ENCODE peak calls at places on chromosomes 6 and 20, in four cellular contexts. B, U, R and W are unnamed samples.

GRCh38 chr20:14093652-14094051 is 98.3 kb downstream of the MACROD2 start:
- DNase-seq in B (no peak), U (no peak), R (no peak), W (no peak)

GRCh38 chr20:24318569-24319352 is 150.7 kb upstream of the SYNDIG1 start:
- DNase-seq in B (no peak), U (no peak), R (no peak), W (no peak)

GRCh38 chr20:63534427-63534830 is 2.7 kb downstream of the PTK6 start:
- DNase-seq in B (no peak), U (no peak), R (no peak), W (no peak)

GRCh38 chr20:17613328-17614175 is 43.7 kb downstream of the DSTN start:
- DNase-seq in B (no peak), U (no peak), R (no peak), W (no peak)

GRCh38 chr6:87494761-87495422 is 22.1 kb downstream of the SLC35A1 start:
- DNase-seq in B (no peak), U (no peak), R (no peak), W (no peak)

GRCh38 chr6:130381459-130382380 is 15.9 kb downstream of the TMEM200A start:
- DNase-seq in B (peak), U (no peak), R (no peak), W (peak)

GRCh38 chr6:163748036-163748435 is 333.5 kb downstream of the QKI start:
- DNase-seq in B (no peak), U (no peak), R (no peak), W (no peak)

GRCh38 chr20:43914286-43914685 is 366 bp upstream of the TOX2 start:
- DNase-seq in B (no peak), U (no peak), R (no peak), W (peak)

GRCh38 chr20:56626367-56627121 is 2.6 kb upstream of the TFAP2C start:
- DNase-seq in B (no peak), U (peak), R (no peak), W (no peak)

DNA sequence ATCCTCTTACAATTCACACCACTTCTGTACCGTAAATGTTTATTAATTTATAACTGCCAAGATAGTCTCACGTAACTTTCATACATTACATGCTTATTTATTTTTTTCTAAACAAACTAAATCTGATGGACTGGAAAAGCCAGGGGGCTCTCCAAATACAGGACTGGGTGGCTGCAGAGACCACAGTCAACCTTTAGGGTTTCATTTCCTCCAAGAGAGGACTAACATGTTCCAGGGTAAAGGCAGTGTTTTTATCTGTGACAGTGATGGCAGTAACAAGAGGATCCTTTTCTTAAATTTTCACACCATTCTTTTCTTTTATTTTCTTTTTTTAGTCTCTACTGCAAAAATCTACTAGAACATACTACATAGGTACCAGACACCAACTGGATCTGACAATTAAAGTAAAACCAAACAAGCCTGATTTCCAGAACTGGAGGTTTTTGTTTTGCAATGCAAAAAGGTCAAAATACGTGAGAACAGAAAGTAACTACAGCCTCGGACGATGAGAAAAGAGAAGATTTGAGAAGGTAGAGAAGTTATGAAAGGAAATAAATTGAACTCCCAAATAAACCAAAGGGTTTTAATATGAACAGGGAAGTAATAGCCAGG is 1.2 kb downstream of the LMBRD1 start:
- DNase-seq in B (no peak), U (no peak), R (no peak), W (peak)
- TF ChIP-seq CTCF in B (peak), U (no peak), R (no peak), W (peak)

DNA sequence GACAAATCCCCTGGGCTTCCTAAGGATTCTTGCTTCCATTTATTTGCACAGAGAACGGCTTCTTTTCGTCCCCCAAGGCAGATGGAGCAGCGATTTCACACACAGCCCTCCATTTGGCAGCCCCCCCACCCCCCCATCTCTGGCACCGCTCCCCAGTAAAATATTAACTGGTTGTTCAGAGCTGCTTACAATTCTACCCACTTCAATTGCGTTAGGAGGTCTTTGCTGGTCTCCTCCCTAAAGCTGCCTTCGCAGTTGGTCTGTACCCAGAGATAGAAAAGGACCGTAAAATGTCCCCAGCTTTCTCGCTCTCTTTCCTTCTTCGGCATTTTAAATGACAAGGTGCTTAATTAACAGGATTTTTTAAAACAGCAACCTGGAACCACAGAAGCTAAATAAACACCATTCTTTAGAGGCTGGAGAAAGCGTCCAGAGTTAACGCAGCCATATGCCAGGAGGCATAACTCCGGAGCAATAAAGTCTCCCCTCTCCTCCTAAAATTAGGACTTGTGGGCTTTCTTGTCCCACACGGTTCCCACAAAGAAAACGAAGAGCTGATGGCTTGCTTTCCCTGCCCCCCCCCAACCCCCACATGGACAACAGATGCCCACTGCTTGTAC is 1.7 kb upstream of the ZMYND8 start:
- DNase-seq in B (no peak), U (peak), R (no peak), W (no peak)
- H3K4me3 ChIP-seq in B (no peak), U (no peak), R (no peak), W (peak)

GRCh38 chr20:49961413-49961812 is 21.4 kb upstream of the SNAI1 start:
- DNase-seq in B (no peak), U (no peak), R (no peak), W (no peak)

GRCh38 chr20:49955167-49955566 is 19.0 kb downstream of the RNF114 start:
- DNase-seq in B (peak), U (no peak), R (no peak), W (no peak)

GRCh38 chr20:49956689-49957443 is 20.7 kb downstream of the RNF114 start:
- DNase-seq in B (peak), U (no peak), R (no peak), W (peak)

GRCh38 chr20:49957487-49957938 is 21.3 kb downstream of the RNF114 start:
- DNase-seq in B (peak), U (no peak), R (no peak), W (no peak)
- TF ChIP-seq CTCF in B (no peak), U (no peak), R (no peak), W (no peak)

GRCh38 chr6:1589208-1589607 is 20.5 kb upstream of the FOXC1 start:
- DNase-seq in B (no peak), U (no peak), R (no peak), W (no peak)

GRCh38 chr6:1592852-1593251 is 16.9 kb upstream of the FOXC1 start:
- DNase-seq in B (no peak), U (no peak), R (no peak), W (no peak)

GRCh38 chr6:1591243-1591642 is 18.5 kb upstream of the FOXC1 start:
- DNase-seq in B (no peak), U (no peak), R (no peak), W (no peak)

GRCh38 chr6:1591926-1592325 is 17.8 kb upstream of the FOXC1 start:
- DNase-seq in B (no peak), U (no peak), R (no peak), W (no peak)

DNA sequence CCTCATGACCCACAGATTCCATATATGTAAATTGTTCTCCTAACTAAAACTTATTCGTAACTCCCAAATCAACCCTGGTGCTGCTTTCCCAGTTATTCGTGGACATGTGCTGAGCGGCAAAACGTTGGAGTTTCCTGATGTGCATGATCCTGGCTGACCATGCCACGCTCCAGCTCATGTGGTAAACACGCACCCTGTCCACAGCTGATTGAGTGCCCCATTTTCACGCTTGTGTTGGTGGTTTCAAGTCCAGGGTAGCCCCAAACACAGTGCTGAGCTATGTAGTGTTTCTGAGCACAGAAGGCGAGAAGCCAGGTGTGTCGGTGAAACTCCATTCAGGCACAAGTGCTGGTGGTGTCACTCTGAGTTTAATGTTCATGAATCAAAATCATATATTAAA is 19.1 kb upstream of the FOXC1 start:
- DNase-seq in B (no peak), U (no peak), R (no peak), W (no peak)
- H3K4me3 ChIP-seq in B (no peak), U (no peak), R (no peak), W (no peak)

GRCh38 chr6:137490961-137491360 is 3.2 kb downstream of the OLIG3 start:
- DNase-seq in B (no peak), U (no peak), R (no peak), W (no peak)

GRCh38 chr6:137487947-137488735 is 6.1 kb downstream of the OLIG3 start:
- DNase-seq in B (no peak), U (no peak), R (no peak), W (no peak)

GRCh38 chr6:137488736-137489409 is 5.3 kb downstream of the OLIG3 start:
- DNase-seq in B (no peak), U (no peak), R (no peak), W (no peak)

GRCh38 chr6:137490506-137490905 is 3.7 kb downstream of the OLIG3 start:
- DNase-seq in B (no peak), U (no peak), R (no peak), W (no peak)

GRCh38 chr6:137489410-137490371 is 4.5 kb downstream of the OLIG3 start:
- DNase-seq in B (no peak), U (no peak), R (no peak), W (no peak)
- TF ChIP-seq CTCF in B (no peak), U (no peak), R (no peak), W (no peak)